ENCODE peak calls at places on chromosomes 12 and 14, in eight cellular contexts. G, O, Q, N, H, B, U and X are unnamed samples.

GRCh38 chr12:54216580-54217308 is 28.0 kb upstream of the SMUG1 start:
- DNase-seq in H (peak), G (peak), N (no peak), Q (peak), O (peak), B (peak), U (peak), X (peak)

GRCh38 chr12:124500232-124501079 is 67.0 kb downstream of the NCOR2 start:
- DNase-seq in B (no peak), N (peak), Q (no peak), G (no peak), O (no peak), H (peak), U (no peak), X (no peak)

GRCh38 chr14:60304509-60304908 is 55.5 kb downstream of the PPM1A start:
- DNase-seq in U (no peak), B (no peak), O (no peak), N (no peak), G (no peak), H (no peak), Q (no peak), X (no peak)

GRCh38 chr14:91925727-91926121 is 21.8 kb downstream of the FBLN5 start:
- DNase-seq in U (no peak), G (no peak), H (no peak), N (no peak), O (no peak), B (peak), Q (no peak), X (no peak)

GRCh38 chr14:86057018-86057667 is 527.2 kb downstream of the FLRT2 start:
- DNase-seq in G (peak), N (no peak), O (no peak), Q (no peak), H (peak), U (no peak), B (no peak), X (peak)

GRCh38 chr12:122081697-122082221 is 3.2 kb downstream of the MLXIP start:
- DNase-seq in G (no peak), Q (no peak), U (peak), N (no peak), O (no peak), B (peak), H (peak), X (peak)

GRCh38 chr14:95547272-95547625 is 12.4 kb downstream of the GLRX5 start:
- DNase-seq in G (no peak), H (no peak), N (no peak), O (no peak), U (no peak), B (no peak), Q (no peak), X (no peak)

GRCh38 chr12:92827836-92828431 is 101.2 kb downstream of the EEA1 start:
- DNase-seq in G (peak), B (no peak), Q (peak), H (peak), U (peak), O (peak), N (no peak), X (peak)

GRCh38 chr14:87940382-87940781 is 52.6 kb downstream of the GALC start:
- DNase-seq in Q (no peak), U (no peak), O (no peak), G (no peak), B (no peak), H (no peak), N (no peak), X (no peak)

GRCh38 chr12:52230364-52231281 is 2.4 kb upstream of the KRT7 start:
- DNase-seq in Q (peak), B (peak), U (no peak), N (no peak), G (peak), H (peak), O (no peak), X (peak)

GRCh38 chr12:69904761-69905160 is 79.7 kb downstream of the MYRFL start:
- DNase-seq in O (no peak), H (peak), Q (peak), N (no peak), B (no peak), G (no peak), U (no peak), X (peak)

GRCh38 chr12:58139894-58140293 is 198.5 kb downstream of the ATP23 start:
- DNase-seq in Q (no peak), O (no peak), B (no peak), U (no peak), H (no peak), G (no peak), N (no peak), X (no peak)

GRCh38 chr14:35480119-35480769 is 53.7 kb upstream of the INSM2 start:
- DNase-seq in G (no peak), O (no peak), U (no peak), Q (peak), B (no peak), N (no peak), H (no peak), X (peak)

GRCh38 chr14:53011053-53011462 is 60.2 kb upstream of the FERMT2 start:
- DNase-seq in O (no peak), U (peak), H (peak), G (no peak), N (peak), B (peak), Q (peak), X (peak)

GRCh38 chr12:27907766-27908165 is 64.8 kb downstream of the PTHLH start:
- DNase-seq in B (no peak), H (no peak), N (no peak), Q (no peak), O (no peak), G (no peak), U (no peak), X (no peak)

GRCh38 chr12:57430117-57430930 is 519 bp downstream of the R3HDM2 start:
- DNase-seq in N (no peak), B (no peak), U (no peak), H (peak), Q (peak), G (no peak), O (no peak), X (no peak)

GRCh38 chr12:49962861-49963765 is 1.4 kb downstream of the AQP5 start:
- DNase-seq in G (no peak), N (peak), B (no peak), Q (no peak), U (peak), H (no peak), O (no peak), X (no peak)

GRCh38 chr12:68207276-68207675 is 18.3 kb downstream of the IL26 start:
- DNase-seq in B (no peak), O (no peak), G (no peak), N (no peak), Q (no peak), U (no peak), H (no peak), X (no peak)

GRCh38 chr12:93484315-93484981 is 17.1 kb downstream of the MRPL42 start:
- DNase-seq in H (no peak), U (no peak), N (no peak), O (no peak), B (no peak), G (no peak), Q (peak), X (peak)

GRCh38 chr14:76490735-76491134 is 114.8 kb downstream of the ESRRB start:
- DNase-seq in O (no peak), U (no peak), Q (no peak), H (no peak), G (no peak), B (no peak), N (no peak), X (no peak)

GRCh38 chr12:12561305-12562015 is 1.2 kb downstream of the DUSP16 start:
- DNase-seq in G (peak), H (peak), N (no peak), U (peak), O (peak), B (peak), Q (peak), X (peak)

GRCh38 chr12:90102957-90103652 is 394.5 kb upstream of the ATP2B1 start:
- DNase-seq in B (no peak), U (peak), Q (peak), O (peak), N (no peak), H (peak), G (peak), X (peak)

GRCh38 chr12:11650697-11651281 is 1.3 kb downstream of the ETV6 start:
- DNase-seq in O (no peak), H (peak), B (no peak), U (peak), Q (peak), G (peak), N (no peak), X (peak)

GRCh38 chr14:105528859-105529505 is 2.6 kb downstream of the TMEM121 start:
- DNase-seq in G (no peak), H (no peak), U (no peak), B (no peak), N (no peak), Q (no peak), O (no peak), X (no peak)

GRCh38 chr14:33951183-33951840 is 438 bp upstream of the EGLN3 start:
- DNase-seq in N (no peak), G (no peak), O (no peak), Q (no peak), B (no peak), U (no peak), H (no peak), X (no peak)

GRCh38 chr14:81305743-81306142 is 85.0 kb upstream of the GTF2A1 start:
- DNase-seq in G (no peak), H (no peak), B (no peak), N (no peak), Q (no peak), U (no peak), O (no peak), X (no peak)

GRCh38 chr12:48968004-48968403 is 3.5 kb downstream of the WNT10B start:
- DNase-seq in B (no peak), H (no peak), N (no peak), Q (no peak), G (no peak), U (no peak), O (no peak), X (no peak)

GRCh38 chr14:104332634-104333270 is 194.4 kb downstream of the KIF26A start:
- DNase-seq in B (peak), N (no peak), Q (no peak), H (no peak), U (no peak), O (no peak), G (no peak), X (no peak)

GRCh38 chr14:104334812-104335161 is 196.4 kb downstream of the KIF26A start:
- DNase-seq in U (no peak), O (no peak), G (no peak), H (no peak), B (no peak), Q (no peak), N (no peak), X (no peak)

GRCh38 chr14:104333903-104334811 is 195.8 kb downstream of the KIF26A start:
- DNase-seq in B (no peak), O (no peak), Q (no peak), H (no peak), N (no peak), U (no peak), G (no peak), X (no peak)

GRCh38 chr14:104329793-104330192 is 191.4 kb downstream of the KIF26A start:
- DNase-seq in U (no peak), H (no peak), Q (no peak), N (no peak), G (no peak), B (no peak), O (no peak), X (no peak)

GRCh38 chr14:104331871-104332605 is 193.7 kb downstream of the KIF26A start:
- DNase-seq in G (no peak), H (no peak), O (no peak), N (no peak), Q (no peak), U (no peak), B (no peak), X (no peak)
- TF ChIP-seq CTCF in G (no peak), H (no peak), O (peak), N (no peak), Q (no peak), U (no peak), B (no peak), X (no peak)

GRCh38 chr12:64634508-64635092 is 24.3 kb downstream of the RASSF3 start:
- DNase-seq in G (no peak), U (no peak), O (no peak), Q (no peak), H (no peak), N (no peak), B (no peak), X (no peak)
- H3K4me3 ChIP-seq in G (no peak), U (no peak), O (no peak), Q (no peak), H (no peak), N (no peak), B (no peak), X (no peak)

DNA sequence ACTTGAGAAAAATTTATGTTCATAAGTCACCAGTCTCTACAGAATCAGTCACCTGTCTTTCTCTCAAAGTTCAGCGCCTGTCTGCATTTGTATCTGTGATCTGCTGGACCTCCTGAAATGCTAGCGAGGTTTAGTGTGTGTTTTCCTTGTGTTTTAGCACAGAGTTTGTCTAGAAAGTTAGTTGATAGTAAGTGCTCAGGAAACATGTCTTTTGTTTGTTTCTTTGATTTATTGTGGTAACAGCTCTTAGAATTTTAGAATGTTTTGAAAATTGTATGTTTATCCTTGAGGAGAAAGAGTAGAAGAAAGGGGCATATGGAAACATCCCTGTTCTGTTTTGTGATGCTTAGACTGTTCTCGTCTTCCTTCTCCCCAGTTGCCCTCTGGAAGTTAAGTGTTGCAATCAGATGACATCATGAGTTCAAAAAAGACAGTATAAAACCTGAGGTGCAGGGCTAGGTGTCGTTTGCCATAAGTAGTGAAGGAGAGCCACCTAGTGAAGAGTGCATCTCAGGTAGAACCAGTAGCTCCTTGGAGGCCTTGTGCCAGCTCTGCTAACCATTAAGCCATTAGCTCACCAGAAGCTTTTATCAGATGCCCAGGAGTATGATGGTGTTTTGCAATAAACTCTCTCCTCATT is 44.8 kb downstream of the FBXW8 start:
- DNase-seq in N (peak), G (no peak), Q (no peak), U (peak), B (no peak), H (no peak), O (peak), X (no peak)
- TF ChIP-seq CTCF in N (peak), G (no peak), Q (no peak), U (no peak), B (no peak), H (no peak), O (peak), X (no peak)

GRCh38 chr12:2283480-2283879 is 230.7 kb downstream of the CACNA1C start:
- DNase-seq in G (no peak), H (no peak), U (peak), O (no peak), N (no peak), B (no peak), Q (no peak), X (no peak)
- H3K4me3 ChIP-seq in G (no peak), H (no peak), U (no peak), O (no peak), N (no peak), B (no peak), Q (no peak), X (peak)

DNA sequence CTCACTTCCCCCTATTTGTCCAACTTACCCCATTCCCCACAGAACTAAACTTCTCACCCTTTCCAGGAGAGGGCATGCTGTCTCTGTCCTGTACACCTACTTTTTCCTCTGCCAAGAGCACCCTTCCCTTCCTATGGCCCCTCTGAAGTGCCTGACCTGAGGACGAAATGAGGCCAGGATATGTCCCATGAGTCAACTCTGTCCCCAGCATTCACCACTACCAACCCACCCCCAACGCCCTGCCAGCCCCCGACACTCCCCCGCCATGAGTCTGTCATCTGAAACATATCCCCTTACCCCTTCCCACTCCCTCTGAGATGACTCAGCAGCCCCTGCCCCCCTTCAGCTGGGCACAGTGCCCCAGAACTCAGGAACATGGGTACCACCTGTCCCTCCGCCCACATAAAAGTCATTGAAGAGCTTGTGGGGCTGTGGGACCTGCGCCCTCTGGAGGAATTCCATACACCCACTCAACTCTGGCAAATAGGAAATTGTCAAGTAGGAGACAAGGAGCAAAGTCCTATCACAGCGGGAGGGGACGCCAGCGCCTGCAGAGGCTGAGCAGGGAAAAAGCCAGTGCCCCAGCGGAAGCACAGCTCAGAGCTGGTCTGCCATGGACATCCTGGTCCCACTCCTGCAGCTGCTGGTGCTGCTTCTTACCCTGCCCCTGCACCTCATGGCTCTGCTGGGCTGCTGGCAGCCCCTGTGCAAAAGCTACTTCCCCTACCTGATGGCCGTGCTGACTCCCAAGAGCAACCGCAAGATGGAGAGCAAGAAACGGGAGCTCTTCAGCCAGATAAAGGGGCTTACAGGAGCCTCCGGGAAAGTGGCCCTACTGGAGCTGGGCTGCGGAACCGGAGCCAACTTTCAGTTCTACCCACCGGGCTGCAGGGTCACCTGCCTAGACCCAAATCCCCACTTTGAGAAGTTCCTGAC is 26.3 kb downstream of the ITGA7 start:
- DNase-seq in Q (peak), O (peak), U (peak), H (peak), B (peak), N (no peak), G (no peak), X (peak)
- TF ChIP-seq CTCF in Q (peak), O (peak), U (peak), H (peak), B (no peak), N (peak), G (peak), X (peak)

GRCh38 chr14:73471582-73472181 is 13.3 kb upstream of the NUMB start:
- DNase-seq in O (no peak), N (no peak), H (no peak), Q (no peak), B (no peak), U (no peak), G (no peak), X (no peak)
- H3K4me3 ChIP-seq in O (no peak), N (no peak), H (no peak), Q (no peak), B (no peak), U (no peak), G (no peak), X (no peak)

DNA sequence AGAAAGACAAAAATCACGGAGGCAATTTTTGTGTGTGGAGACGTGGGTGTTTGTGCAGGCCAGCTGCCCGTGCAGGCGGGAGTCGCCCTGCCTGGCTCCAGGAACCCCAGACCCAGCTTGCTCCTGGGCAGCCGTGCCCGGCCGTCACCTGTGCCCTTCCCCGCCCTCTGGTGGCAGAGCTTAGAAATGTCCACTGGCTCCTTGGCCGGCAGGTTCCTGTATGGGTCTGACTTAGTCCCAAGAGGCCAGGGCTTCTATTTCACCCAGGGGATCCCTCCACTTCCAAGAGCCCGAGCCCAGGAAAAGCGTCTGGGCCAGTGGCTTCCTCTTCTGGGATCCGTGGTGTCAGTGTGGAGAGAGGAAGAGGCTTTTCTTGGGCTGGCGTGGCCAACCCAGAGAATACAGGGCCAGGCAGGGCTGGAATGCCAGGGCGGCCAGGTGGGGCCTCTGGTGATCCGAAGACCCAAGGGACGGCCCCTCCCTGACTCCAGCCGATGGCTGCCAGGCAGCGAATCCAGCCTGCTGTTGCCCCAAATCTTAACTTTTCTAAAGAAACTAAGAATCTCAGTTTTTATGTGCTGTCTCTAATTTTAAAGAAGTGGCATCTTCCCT is 120.9 kb downstream of the TMEM132C start:
- DNase-seq in G (peak), H (no peak), B (no peak), N (no peak), U (peak), Q (no peak), O (peak), X (no peak)
- TF ChIP-seq CTCF in G (peak), H (peak), B (no peak), N (peak), U (peak), Q (peak), O (peak), X (no peak)

DNA sequence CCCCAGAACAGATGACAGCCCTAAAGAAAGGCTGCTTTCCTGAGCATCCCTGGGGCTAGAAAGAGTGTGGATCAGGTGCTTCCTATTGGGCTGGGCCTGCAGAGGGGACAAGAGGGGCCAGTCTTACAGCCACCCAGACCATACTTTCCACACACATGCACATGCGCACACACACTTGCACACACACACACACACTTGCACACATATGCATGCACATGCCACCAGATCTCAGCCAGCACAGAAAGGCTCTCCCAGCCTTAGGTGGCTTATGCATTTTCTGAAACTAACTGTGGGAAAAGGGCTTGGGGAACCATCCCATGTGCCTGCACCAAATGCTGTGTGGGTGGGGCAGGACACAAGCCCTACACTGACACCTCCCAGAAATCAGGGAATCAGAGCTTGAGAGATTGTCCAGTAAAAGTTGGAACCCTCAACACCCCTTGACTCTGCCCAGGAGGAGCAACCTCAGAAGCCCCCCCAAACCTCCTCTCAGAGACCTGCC is 2.5 kb upstream of the DIO3 start:
- DNase-seq in U (no peak), Q (no peak), B (no peak), G (peak), H (no peak), N (no peak), O (no peak), X (no peak)
- H3K4me3 ChIP-seq in U (peak), Q (no peak), B (peak), G (no peak), H (no peak), N (no peak), O (no peak), X (no peak)

DNA sequence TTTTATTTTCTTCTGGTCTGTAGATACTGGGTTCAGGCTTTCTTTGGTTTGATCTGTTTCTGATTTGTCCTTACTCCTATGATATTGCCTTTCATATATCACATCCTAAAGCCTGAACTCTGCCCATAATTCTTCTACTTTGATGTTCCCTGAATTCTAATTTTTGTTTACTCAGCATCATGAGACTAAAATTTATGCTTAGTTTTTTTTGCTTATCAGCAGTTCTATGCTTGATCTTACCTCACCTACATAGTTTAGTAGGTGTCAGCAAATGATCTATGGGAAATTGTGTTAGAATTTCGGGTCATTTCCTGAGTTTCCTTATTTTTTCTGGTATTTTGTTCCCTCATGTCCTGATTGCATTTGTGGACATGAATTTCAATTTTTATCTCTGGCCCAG is 94.2 kb downstream of the TMEM117 start:
- DNase-seq in Q (no peak), G (no peak), B (no peak), N (no peak), U (no peak), H (no peak), O (no peak), X (no peak)
- TF ChIP-seq CTCF in Q (no peak), G (no peak), B (no peak), N (no peak), U (no peak), H (no peak), O (no peak), X (no peak)